ENCODE peak calls at places on chromosome 15, in eight cellular contexts. T is IMR-90, X is esophagus muscularis mucosa, N is spleen, J is A673, D is lung, R is pancreas, C is PC-3. U is an unnamed sample.

GRCh38 chr15:65333441-65333820 is 29.0 kb downstream of the RNU5B-1 start:
- DNase-seq in T (no peak), X (no peak), N (peak), J (no peak), D (no peak), R (no peak), C (no peak), U (no peak)

GRCh38 chr15:28945626-28946215 is 59.9 kb downstream of the APBA2 start:
- DNase-seq in T (no peak), X (no peak), N (peak), J (no peak), D (no peak), R (no peak), C (no peak), U (no peak)

GRCh38 chr15:33923446-33923845 is 44.9 kb upstream of the CHRM5 start:
- DNase-seq in T (no peak), X (no peak), N (no peak), J (no peak), D (no peak), R (no peak), C (no peak), U (no peak)

GRCh38 chr15:68650901-68651709 is 72.3 kb downstream of the CORO2B start:
- DNase-seq in T (no peak), X (no peak), N (peak), J (peak), D (no peak), R (peak), C (peak), U (no peak)

GRCh38 chr15:98850991-98851776 is 156.4 kb downstream of the PGPEP1L start:
- DNase-seq in T (peak), X (peak), N (peak), J (peak), D (peak), R (peak), C (peak), U (no peak)

GRCh38 chr15:72341361-72341760 is 21.4 kb upstream of the CELF6 start:
- DNase-seq in T (no peak), X (no peak), N (no peak), J (peak), D (no peak), R (no peak), C (peak), U (peak)

GRCh38 chr15:61367953-61368352 is 138.9 kb upstream of the RORA start:
- DNase-seq in T (no peak), X (no peak), N (no peak), J (no peak), D (no peak), R (no peak), C (no peak), U (no peak)

GRCh38 chr15:74193305-74193718 is 9.3 kb downstream of the STRA6 start:
- DNase-seq in T (peak), X (no peak), N (no peak), J (peak), D (no peak), R (no peak), C (peak), U (no peak)

GRCh38 chr15:36841154-36841553 is 259.2 kb downstream of the MEIS2 start:
- DNase-seq in T (no peak), X (no peak), N (no peak), J (no peak), D (no peak), R (no peak), C (no peak), U (no peak)

GRCh38 chr15:68789921-68790575 is 30.6 kb downstream of the ANP32A start:
- DNase-seq in T (peak), X (no peak), N (no peak), J (peak), D (no peak), R (no peak), C (no peak), U (no peak)

GRCh38 chr15:31867536-31868442 is 162.5 kb upstream of the CHRNA7 start:
- DNase-seq in T (peak), X (peak), N (peak), J (peak), D (no peak), R (peak), C (peak), U (no peak)

GRCh38 chr15:71638876-71639275 is 171.5 kb upstream of the NR2E3 start:
- DNase-seq in T (no peak), X (no peak), N (no peak), J (no peak), D (no peak), R (no peak), C (no peak), U (no peak)

GRCh38 chr15:79004336-79004735 is 59.5 kb upstream of the CTSH start:
- DNase-seq in T (peak), X (no peak), N (no peak), J (peak), D (no peak), R (no peak), C (peak), U (no peak)

GRCh38 chr15:69299451-69300128 is 878 bp downstream of the PAQR5 start:
- DNase-seq in T (no peak), X (no peak), N (no peak), J (no peak), D (no peak), R (peak), C (no peak), U (no peak)

GRCh38 chr15:58475573-58476524 is 44.1 kb downstream of the LIPC start:
- DNase-seq in T (peak), X (no peak), N (no peak), J (peak), D (no peak), R (no peak), C (no peak), U (no peak)

GRCh38 chr15:35440265-35440664 is 105.7 kb downstream of the DPH6 start:
- DNase-seq in T (no peak), X (no peak), N (no peak), J (no peak), D (no peak), R (no peak), C (no peak), U (no peak)

GRCh38 chr15:66461917-66462316 is 35.6 kb downstream of the SNAPC5 start:
- DNase-seq in T (peak), X (no peak), N (no peak), J (no peak), D (no peak), R (no peak), C (peak), U (no peak)

GRCh38 chr15:29870495-29871151 is 48.4 kb upstream of the TJP1 start:
- DNase-seq in T (no peak), X (no peak), N (no peak), J (peak), D (no peak), R (no peak), C (no peak), U (no peak)

GRCh38 chr15:25803036-25803435 is 60.1 kb downstream of the ATP10A start:
- DNase-seq in T (no peak), X (peak), N (no peak), J (no peak), D (no peak), R (no peak), C (no peak), U (peak)

GRCh38 chr15:25800761-25801515 is 62.2 kb downstream of the ATP10A start:
- DNase-seq in T (no peak), X (peak), N (no peak), J (no peak), D (no peak), R (no peak), C (no peak), U (no peak)

GRCh38 chr15:25801586-25802284 is 61.4 kb downstream of the ATP10A start:
- DNase-seq in T (no peak), X (peak), N (no peak), J (no peak), D (no peak), R (no peak), C (no peak), U (no peak)

GRCh38 chr15:25803541-25803940 is 59.6 kb downstream of the ATP10A start:
- DNase-seq in T (no peak), X (peak), N (no peak), J (no peak), D (no peak), R (no peak), C (no peak), U (no peak)

DNA sequence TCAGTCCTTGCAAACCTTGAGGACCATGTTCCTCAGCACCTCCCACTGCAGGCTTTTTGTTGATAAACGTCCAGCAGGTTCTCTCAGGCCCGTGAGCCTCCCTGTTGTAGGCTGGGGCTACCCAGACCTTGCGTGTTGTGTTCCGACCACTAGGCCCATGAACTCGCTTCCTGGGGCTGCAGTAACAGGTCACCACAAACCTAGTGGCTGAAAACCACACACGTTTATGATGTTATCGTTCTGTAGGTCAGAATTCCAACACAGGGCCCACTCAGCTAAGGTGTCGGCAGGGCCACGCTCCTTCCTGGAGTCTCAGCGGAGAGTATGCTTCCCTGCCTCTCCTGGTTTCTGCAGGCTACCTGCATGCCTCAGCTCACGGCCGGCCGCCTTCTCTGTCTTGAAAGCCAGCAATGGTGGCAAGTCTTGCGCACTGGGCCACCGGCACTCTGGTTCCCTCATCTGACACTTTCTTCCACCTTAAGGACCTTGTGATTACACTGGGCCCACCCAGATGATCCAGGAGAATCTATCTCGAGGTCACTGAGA is 60.8 kb downstream of the ATP10A start:
- DNase-seq in T (no peak), X (peak), N (no peak), J (no peak), D (no peak), R (no peak), C (no peak), U (peak)
- H3K27ac ChIP-seq in T (no peak), X (no peak), N (no peak), J (no peak), D (no peak), R (no peak), C (no peak), U (no peak)

GRCh38 chr15:50257206-50257735 is 8.3 kb downstream of the HDC start:
- DNase-seq in T (no peak), X (peak), N (no peak), J (no peak), D (peak), R (no peak), C (no peak), U (no peak)
- TF ChIP-seq CTCF in T (no peak), X (no peak), N (no peak), J (no peak), D (no peak), R (no peak), C (no peak), U (no peak)

GRCh38 chr15:39591141-39591895 is 10.4 kb downstream of the THBS1 start:
- DNase-seq in T (peak), X (no peak), N (no peak), J (no peak), D (no peak), R (no peak), C (peak), U (no peak)
- H3K4me3 ChIP-seq in T (no peak), X (no peak), N (no peak), J (no peak), D (no peak), R (no peak), C (no peak), U (no peak)

DNA sequence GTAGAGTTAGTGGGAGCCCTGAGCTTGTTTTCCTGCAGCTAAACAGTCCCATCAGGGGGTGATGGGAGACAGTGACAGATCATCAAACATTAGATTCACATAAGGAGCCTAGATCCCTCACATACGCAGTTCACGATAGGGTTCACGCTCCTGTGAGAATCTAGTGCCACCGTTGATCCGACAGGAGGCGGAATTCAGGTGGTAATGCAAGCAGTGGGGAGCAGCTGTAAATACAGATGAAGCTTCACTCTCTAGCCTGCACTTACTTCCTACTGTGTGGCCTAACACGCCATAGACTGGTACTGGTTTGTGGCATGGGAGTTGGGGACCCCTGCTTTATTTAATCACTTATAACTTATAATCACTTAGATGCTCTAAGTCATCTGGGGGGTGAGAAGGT is 179.1 kb downstream of the AKAP13 start:
- DNase-seq in T (no peak), X (no peak), N (no peak), J (no peak), D (no peak), R (no peak), C (no peak), U (no peak)
- H3K27ac ChIP-seq in T (no peak), X (peak), N (no peak), J (no peak), D (no peak), R (no peak), C (no peak), U (no peak)

DNA sequence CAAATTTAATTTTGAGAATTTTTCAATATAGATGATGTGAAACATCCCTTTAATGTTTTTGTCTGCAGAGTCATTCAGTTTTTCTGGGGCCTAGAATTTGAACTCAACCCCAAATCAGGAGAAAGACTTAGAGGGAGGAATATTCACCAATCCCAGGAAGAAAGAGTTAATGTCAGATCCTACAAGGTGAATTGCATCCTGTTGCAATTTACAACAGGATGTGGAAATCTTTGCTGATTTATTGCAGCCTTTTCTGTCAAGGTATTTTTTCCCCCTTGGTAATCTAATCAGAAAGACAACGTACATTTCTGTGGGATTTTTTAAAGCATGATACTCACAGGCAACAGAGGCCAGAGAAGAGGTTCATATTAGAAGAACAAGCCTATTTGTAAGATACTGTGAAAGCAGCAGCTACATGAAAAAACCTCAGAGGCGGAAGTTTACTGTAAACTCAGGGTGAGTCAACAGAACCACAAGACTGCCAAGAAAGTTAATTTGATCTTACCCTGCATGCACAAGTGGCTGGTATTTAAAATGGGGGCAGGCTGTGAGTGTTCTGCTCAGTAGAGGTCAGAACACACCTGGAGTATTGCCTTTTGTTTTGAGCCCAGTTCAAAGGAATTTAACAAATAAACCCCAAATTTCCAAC is 531.8 kb downstream of the AGBL1 start:
- DNase-seq in T (no peak), X (no peak), N (no peak), J (no peak), D (no peak), R (no peak), C (peak), U (no peak)
- TF ChIP-seq CTCF in T (no peak), X (no peak), N (no peak), J (no peak), D (no peak), R (no peak), C (no peak), U (no peak)

GRCh38 chr15:101438482-101439284 is 50.8 kb downstream of the PCSK6 start:
- DNase-seq in T (no peak), X (no peak), N (peak), J (no peak), D (no peak), R (no peak), C (no peak), U (no peak)
- H3K4me3 ChIP-seq in T (no peak), X (no peak), N (no peak), J (no peak), D (no peak), R (no peak), C (no peak), U (no peak)

GRCh38 chr15:40306908-40307307 is 827 bp downstream of the PLCB2 start:
- DNase-seq in T (no peak), X (no peak), N (peak), J (no peak), D (no peak), R (peak), C (no peak), U (no peak)
- H3K27ac ChIP-seq in T (no peak), X (no peak), N (peak), J (no peak), D (no peak), R (no peak), C (no peak), U (no peak)

DNA sequence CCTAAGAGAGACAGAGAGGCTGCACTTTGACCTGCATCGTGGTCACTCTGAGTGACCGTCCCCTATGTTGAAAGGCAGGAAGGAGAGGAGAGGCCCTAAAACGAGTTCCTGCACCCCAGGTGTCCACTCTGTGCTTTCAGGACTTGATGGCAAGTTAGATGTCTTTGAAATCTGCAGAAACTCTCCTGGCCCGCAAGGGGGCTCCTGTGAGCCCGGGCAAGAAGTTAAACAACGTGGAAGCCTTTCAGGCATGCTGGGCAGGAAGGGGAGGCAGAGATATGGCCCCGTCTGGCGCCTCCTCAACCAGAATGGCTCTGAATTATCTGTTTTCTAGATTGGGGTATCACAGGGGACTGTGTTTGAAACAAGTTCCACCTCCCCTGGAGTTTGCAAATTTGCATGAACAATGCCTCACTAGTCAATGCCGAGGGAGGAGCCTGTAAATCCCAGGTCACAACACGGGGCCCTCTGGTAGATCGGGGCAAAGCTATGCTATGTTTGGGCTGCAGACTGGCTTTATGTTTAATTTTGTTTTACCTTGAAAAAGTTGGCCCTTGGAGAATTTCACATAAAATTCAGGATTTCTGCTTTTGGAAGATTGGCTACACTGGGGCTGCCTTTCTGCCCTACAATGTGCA is 9.8 kb downstream of the CTXND1 start:
- DNase-seq in T (peak), X (peak), N (no peak), J (peak), D (peak), R (peak), C (peak), U (peak)
- TF ChIP-seq CTCF in T (peak), X (no peak), N (peak), J (peak), D (peak), R (peak), C (peak), U (no peak)